ENCODE peak calls at places on chromosomes 6 and 20, in eight cellular contexts. V is HepG2, N is MM.1S, B is trophoblast cell, Y is mesendoderm, J is SK-N-SH, I is IMR-90, D is fibroblast of lung. T is an unnamed sample.

GRCh38 chr6:34155471-34156300 is 9.8 kb upstream of the GRM4 start:
- DNase-seq in V (no peak), N (no peak), B (no peak), Y (no peak), J (peak), I (no peak), D (no peak), T (no peak)

GRCh38 chr20:38143646-38144554 is 21.2 kb downstream of the TGM2 start:
- DNase-seq in V (peak), N (peak), B (peak), Y (no peak), J (peak), I (peak), D (peak), T (peak)

GRCh38 chr20:46022411-46023147 is 6.4 kb upstream of the SLC12A5 start:
- DNase-seq in V (peak), N (peak), B (no peak), Y (peak), J (peak), I (peak), D (no peak), T (no peak)

GRCh38 chr6:107491059-107491609 is 1.2 kb downstream of the SOBP start:
- DNase-seq in V (peak), N (no peak), B (no peak), Y (peak), J (peak), I (peak), D (no peak), T (peak)

GRCh38 chr6:110938176-110938575 is 20.3 kb upstream of the GTF3C6 start:
- DNase-seq in V (no peak), N (no peak), B (peak), Y (no peak), J (no peak), I (peak), D (peak), T (no peak)

GRCh38 chr20:46724343-46724959 is 15.0 kb downstream of the SLC2A10 start:
- DNase-seq in V (no peak), N (no peak), B (no peak), Y (no peak), J (no peak), I (no peak), D (no peak), T (no peak)

GRCh38 chr6:53139841-53140413 is 8.7 kb downstream of the GCM1 start:
- DNase-seq in V (peak), N (no peak), B (no peak), Y (no peak), J (no peak), I (no peak), D (no peak), T (no peak)

GRCh38 chr20:61520761-61521460 is 268.9 kb downstream of the CDH4 start:
- DNase-seq in V (no peak), N (no peak), B (no peak), Y (peak), J (no peak), I (peak), D (peak), T (no peak)

GRCh38 chr6:160960839-160961238 is 30.7 kb upstream of the MAP3K4 start:
- DNase-seq in V (no peak), N (no peak), B (no peak), Y (no peak), J (no peak), I (no peak), D (no peak), T (no peak)

GRCh38 chr20:31566658-31567379 is 38.3 kb upstream of the ID1 start:
- DNase-seq in V (no peak), N (peak), B (peak), Y (no peak), J (no peak), I (no peak), D (peak), T (no peak)

GRCh38 chr6:160882741-160883340 is 108.7 kb upstream of the MAP3K4 start:
- DNase-seq in V (no peak), N (no peak), B (peak), Y (peak), J (no peak), I (no peak), D (peak), T (no peak)

GRCh38 chr6:27280064-27280539 is 32.0 kb downstream of the POM121L2 start:
- DNase-seq in V (peak), N (no peak), B (no peak), Y (peak), J (peak), I (peak), D (peak), T (peak)

GRCh38 chr6:81787313-81788068 is 35.0 kb upstream of the TENT5A start:
- DNase-seq in V (peak), N (no peak), B (no peak), Y (no peak), J (no peak), I (peak), D (peak), T (no peak)

GRCh38 chr6:100202417-100203194 is 208.6 kb upstream of the MCHR2 start:
- DNase-seq in V (no peak), N (no peak), B (peak), Y (no peak), J (no peak), I (peak), D (peak), T (peak)

GRCh38 chr6:38489951-38490350 is 149.8 kb downstream of the BTBD9 start:
- DNase-seq in V (no peak), N (no peak), B (no peak), Y (no peak), J (no peak), I (peak), D (peak), T (no peak)

GRCh38 chr6:132598473-132598872 is 8.9 kb upstream of the TAAR5 start:
- DNase-seq in V (peak), N (peak), B (peak), Y (peak), J (peak), I (no peak), D (no peak), T (no peak)

GRCh38 chr6:157649311-157650260 is 173.5 kb upstream of the SNX9 start:
- DNase-seq in V (no peak), N (no peak), B (no peak), Y (no peak), J (peak), I (no peak), D (no peak), T (no peak)

GRCh38 chr6:8194499-8194898 is 92.2 kb upstream of the EEF1E1 start:
- DNase-seq in V (no peak), N (no peak), B (no peak), Y (peak), J (no peak), I (no peak), D (peak), T (no peak)

GRCh38 chr6:136528477-136528876 is 21.7 kb downstream of the MAP7 start:
- DNase-seq in V (no peak), N (no peak), B (no peak), Y (no peak), J (no peak), I (no peak), D (no peak), T (no peak)

GRCh38 chr20:7695622-7696021 is 244.6 kb downstream of the HAO1 start:
- DNase-seq in V (no peak), N (no peak), B (no peak), Y (no peak), J (no peak), I (peak), D (peak), T (no peak)

GRCh38 chr20:60956194-60956593 is 295.9 kb upstream of the CDH4 start:
- DNase-seq in V (no peak), N (no peak), B (no peak), Y (no peak), J (no peak), I (no peak), D (no peak), T (no peak)

GRCh38 chr6:137734005-137734874 is 132.8 kb upstream of the TNFAIP3 start:
- DNase-seq in V (no peak), N (no peak), B (no peak), Y (no peak), J (no peak), I (no peak), D (no peak), T (no peak)

GRCh38 chr6:137733353-137733746 is 133.7 kb upstream of the TNFAIP3 start:
- DNase-seq in V (no peak), N (no peak), B (no peak), Y (no peak), J (no peak), I (no peak), D (no peak), T (no peak)

GRCh38 chr6:137729866-137730629 is 137.0 kb upstream of the TNFAIP3 start:
- DNase-seq in V (peak), N (no peak), B (peak), Y (no peak), J (no peak), I (peak), D (no peak), T (no peak)

GRCh38 chr6:137731600-137731959 is 135.5 kb upstream of the TNFAIP3 start:
- DNase-seq in V (peak), N (no peak), B (no peak), Y (no peak), J (no peak), I (no peak), D (no peak), T (peak)

DNA sequence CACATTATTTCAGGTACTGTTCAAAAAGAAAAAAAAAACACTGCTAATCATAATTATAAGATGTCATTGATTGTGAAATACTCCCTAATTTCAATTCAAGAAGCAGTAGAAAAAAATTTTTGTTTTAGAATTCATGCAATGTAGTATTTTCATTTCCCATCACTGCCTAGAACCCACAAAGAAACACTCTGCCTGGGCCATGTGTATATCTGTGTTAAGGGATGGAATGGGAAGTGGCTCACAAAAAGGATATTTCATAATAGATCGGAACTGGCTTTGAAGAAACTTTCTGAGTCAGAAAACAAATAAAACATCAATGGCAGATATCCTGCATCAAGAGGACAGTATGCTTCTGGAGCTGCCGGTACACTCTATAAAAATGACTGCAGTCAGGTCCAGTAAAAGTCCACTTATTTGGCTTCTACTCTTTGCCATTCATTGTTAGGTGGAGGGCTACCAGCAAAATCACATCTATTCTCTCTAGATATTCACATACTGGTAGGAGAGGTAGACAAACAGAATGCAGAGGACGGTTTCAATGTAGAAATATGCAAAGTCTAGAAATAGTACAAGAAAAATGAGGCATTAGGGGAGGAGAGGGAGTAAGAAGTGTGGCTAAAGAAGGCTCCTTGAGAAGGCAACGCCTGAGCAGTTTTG is 135.0 kb upstream of the TNFAIP3 start:
- DNase-seq in V (peak), N (no peak), B (no peak), Y (no peak), J (no peak), I (peak), D (peak), T (peak)
- H3K4me2 ChIP-seq in V (peak), N (peak), B (no peak), Y (no peak), J (no peak), I (peak), D (no peak), T (peak)

GRCh38 chr20:63668351-63668750 is 10.2 kb downstream of the RTEL1 start:
- DNase-seq in V (no peak), N (no peak), B (no peak), Y (no peak), J (no peak), I (no peak), D (no peak), T (no peak)

GRCh38 chr20:63664861-63665594 is 6.9 kb downstream of the RTEL1 start:
- DNase-seq in V (no peak), N (no peak), B (no peak), Y (peak), J (peak), I (no peak), D (no peak), T (no peak)

GRCh38 chr20:63665708-63666107 is 7.6 kb downstream of the RTEL1 start:
- DNase-seq in V (no peak), N (no peak), B (no peak), Y (no peak), J (no peak), I (no peak), D (no peak), T (no peak)

GRCh38 chr20:63664143-63664851 is 6.2 kb downstream of the RTEL1 start:
- DNase-seq in V (no peak), N (no peak), B (no peak), Y (no peak), J (no peak), I (no peak), D (no peak), T (no peak)

DNA sequence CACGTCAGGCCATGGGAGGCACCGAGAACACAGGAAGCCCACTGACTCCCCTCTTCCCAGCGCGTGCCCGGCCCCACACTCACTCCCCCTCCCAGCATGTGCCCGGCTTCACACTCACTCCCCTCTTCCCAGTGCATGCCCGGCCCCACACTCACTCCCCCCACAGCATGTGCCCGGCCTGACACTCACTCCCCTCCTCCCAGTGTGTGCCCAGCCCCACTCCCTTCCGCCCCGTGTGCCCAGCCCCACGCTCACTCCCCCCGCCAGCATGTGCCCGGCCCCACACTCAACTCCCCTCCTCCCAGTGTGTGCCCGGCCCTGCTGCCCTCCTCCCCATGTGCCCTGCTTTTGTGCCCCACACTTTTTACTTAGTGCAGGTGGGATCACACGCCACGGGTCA is 9.7 kb downstream of the RTEL1 start:
- DNase-seq in V (no peak), N (no peak), B (no peak), Y (no peak), J (no peak), I (no peak), D (no peak), T (no peak)
- H3K4me2 ChIP-seq in V (no peak), N (no peak), B (no peak), Y (no peak), J (no peak), I (no peak), D (no peak), T (no peak)

GRCh38 chr6:104682722-104683643 is 176.7 kb downstream of the HACE1 start:
- DNase-seq in V (peak), N (peak), B (peak), Y (peak), J (peak), I (peak), D (peak), T (peak)
- H3K4me2 ChIP-seq in V (peak), N (no peak), B (no peak), Y (no peak), J (no peak), I (no peak), D (no peak), T (no peak)

GRCh38 chr6:56839533-56840183 is 115.2 kb upstream of the BEND6 start:
- DNase-seq in V (no peak), N (no peak), B (no peak), Y (no peak), J (no peak), I (no peak), D (no peak), T (no peak)

GRCh38 chr6:56837322-56837894 is 117.5 kb upstream of the BEND6 start:
- DNase-seq in V (no peak), N (no peak), B (no peak), Y (no peak), J (no peak), I (no peak), D (no peak), T (no peak)

GRCh38 chr6:56838965-56839364 is 115.9 kb upstream of the BEND6 start:
- DNase-seq in V (no peak), N (no peak), B (no peak), Y (no peak), J (no peak), I (no peak), D (no peak), T (no peak)

GRCh38 chr6:56835612-56836011 is 119.3 kb upstream of the BEND6 start:
- DNase-seq in V (no peak), N (no peak), B (no peak), Y (no peak), J (no peak), I (no peak), D (no peak), T (no peak)

DNA sequence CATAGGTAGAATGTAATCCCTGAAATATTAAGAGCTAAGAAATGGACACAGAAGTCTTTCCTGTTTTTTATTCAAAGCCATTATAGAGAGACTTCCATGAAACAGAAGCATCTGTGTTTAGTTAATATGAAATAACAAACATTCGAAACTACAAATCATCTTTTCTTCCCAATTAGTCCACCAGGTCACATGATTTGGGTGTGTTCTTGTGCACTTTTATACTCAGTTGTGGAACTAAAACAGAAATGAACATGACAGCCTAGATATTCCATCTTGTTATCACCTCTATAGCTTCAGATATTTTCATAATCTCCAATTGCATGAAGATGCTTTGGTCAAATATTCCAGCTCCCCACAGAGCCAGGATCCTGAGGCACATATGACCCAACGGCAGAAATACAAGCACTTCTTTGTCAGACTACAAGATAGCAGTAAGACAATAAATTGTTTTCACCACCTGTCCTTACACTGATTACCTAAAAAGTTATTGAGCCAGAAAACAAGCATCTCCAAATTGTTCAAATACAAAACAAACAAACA is 116.8 kb upstream of the BEND6 start:
- DNase-seq in V (no peak), N (no peak), B (no peak), Y (no peak), J (no peak), I (no peak), D (no peak), T (no peak)
- H3K4me2 ChIP-seq in V (no peak), N (no peak), B (no peak), Y (no peak), J (no peak), I (peak), D (no peak), T (no peak)

GRCh38 chr6:77040566-77041195 is 422.6 kb downstream of the HTR1B start:
- DNase-seq in V (no peak), N (no peak), B (peak), Y (no peak), J (no peak), I (peak), D (peak), T (no peak)
- H3K4me2 ChIP-seq in V (no peak), N (no peak), B (no peak), Y (no peak), J (no peak), I (no peak), D (no peak), T (no peak)

GRCh38 chr20:2838170-2838797 is 2.2 kb downstream of the PCED1A start:
- DNase-seq in V (no peak), N (no peak), B (no peak), Y (no peak), J (no peak), I (no peak), D (no peak), T (no peak)
- H3K4me2 ChIP-seq in V (no peak), N (no peak), B (no peak), Y (no peak), J (no peak), I (no peak), D (no peak), T (no peak)

T was measured in endothelial cell of umbilical vein.